ENCODE peak calls at places on chromosome 7, in eight cellular contexts. One of them, this sample, is unnamed.

GRCh38 chr7:125363873-125364272 is 434.2 kb upstream of the POT1 start:
- DNase-seq in AG09309: no peak
- DNase-seq in progenitor cell of endocrine pancreas: no peak
- DNase-seq in CD4-positive, alpha-beta T cell: no peak
- DNase-seq in mammary epithelial cell: no peak
- DNase-seq in GM23338: no peak
- DNase-seq in PC-9: no peak
- DNase-seq in cardiac fibroblast: peak
- DNase-seq in this sample: no peak

GRCh38 chr7:1109581-1110310 is 21.8 kb downstream of the GPER1 start:
- DNase-seq in AG09309: no peak
- DNase-seq in progenitor cell of endocrine pancreas: no peak
- DNase-seq in CD4-positive, alpha-beta T cell: no peak
- DNase-seq in mammary epithelial cell: no peak
- DNase-seq in GM23338: no peak
- DNase-seq in PC-9: no peak
- DNase-seq in cardiac fibroblast: no peak
- DNase-seq in this sample: no peak

GRCh38 chr7:101746311-101746710 is 71.1 kb upstream of the CUX1 start:
- DNase-seq in AG09309: no peak
- DNase-seq in progenitor cell of endocrine pancreas: no peak
- DNase-seq in CD4-positive, alpha-beta T cell: no peak
- DNase-seq in mammary epithelial cell: no peak
- DNase-seq in GM23338: no peak
- DNase-seq in PC-9: no peak
- DNase-seq in cardiac fibroblast: no peak
- DNase-seq in this sample: no peak

GRCh38 chr7:103729026-103729425 is 260.4 kb downstream of the RELN start:
- DNase-seq in AG09309: no peak
- DNase-seq in progenitor cell of endocrine pancreas: no peak
- DNase-seq in CD4-positive, alpha-beta T cell: no peak
- DNase-seq in mammary epithelial cell: no peak
- DNase-seq in GM23338: no peak
- DNase-seq in PC-9: no peak
- DNase-seq in cardiac fibroblast: no peak
- DNase-seq in this sample: no peak

GRCh38 chr7:10888861-10889260 is 84.8 kb upstream of the PHF14 start:
- DNase-seq in AG09309: no peak
- DNase-seq in progenitor cell of endocrine pancreas: no peak
- DNase-seq in CD4-positive, alpha-beta T cell: no peak
- DNase-seq in mammary epithelial cell: no peak
- DNase-seq in GM23338: no peak
- DNase-seq in PC-9: no peak
- DNase-seq in cardiac fibroblast: no peak
- DNase-seq in this sample: peak

GRCh38 chr7:70434376-70434775 is 697.6 kb upstream of the GALNT17 start:
- DNase-seq in AG09309: no peak
- DNase-seq in progenitor cell of endocrine pancreas: no peak
- DNase-seq in CD4-positive, alpha-beta T cell: no peak
- DNase-seq in mammary epithelial cell: no peak
- DNase-seq in GM23338: no peak
- DNase-seq in PC-9: no peak
- DNase-seq in cardiac fibroblast: no peak
- DNase-seq in this sample: no peak

GRCh38 chr7:105149827-105150226 is 135.8 kb downstream of the KMT2E start:
- DNase-seq in AG09309: peak
- DNase-seq in progenitor cell of endocrine pancreas: no peak
- DNase-seq in CD4-positive, alpha-beta T cell: no peak
- DNase-seq in mammary epithelial cell: peak
- DNase-seq in GM23338: no peak
- DNase-seq in PC-9: no peak
- DNase-seq in cardiac fibroblast: peak
- DNase-seq in this sample: no peak

GRCh38 chr7:106417273-106417902 is 132.6 kb upstream of the NAMPT start:
- DNase-seq in AG09309: no peak
- DNase-seq in progenitor cell of endocrine pancreas: no peak
- DNase-seq in CD4-positive, alpha-beta T cell: no peak
- DNase-seq in mammary epithelial cell: peak
- DNase-seq in GM23338: no peak
- DNase-seq in PC-9: peak
- DNase-seq in cardiac fibroblast: no peak
- DNase-seq in this sample: no peak

GRCh38 chr7:12062062-12062461 is 149.0 kb upstream of the TMEM106B start:
- DNase-seq in AG09309: no peak
- DNase-seq in progenitor cell of endocrine pancreas: no peak
- DNase-seq in CD4-positive, alpha-beta T cell: no peak
- DNase-seq in mammary epithelial cell: no peak
- DNase-seq in GM23338: peak
- DNase-seq in PC-9: no peak
- DNase-seq in cardiac fibroblast: no peak
- DNase-seq in this sample: no peak

GRCh38 chr7:13067036-13067435 is 379.6 kb downstream of the ARL4A start:
- DNase-seq in AG09309: no peak
- DNase-seq in progenitor cell of endocrine pancreas: no peak
- DNase-seq in CD4-positive, alpha-beta T cell: no peak
- DNase-seq in mammary epithelial cell: no peak
- DNase-seq in GM23338: peak
- DNase-seq in PC-9: no peak
- DNase-seq in cardiac fibroblast: no peak
- DNase-seq in this sample: no peak

GRCh38 chr7:130154501-130155317 is 50.5 kb downstream of the TMEM209 start:
- DNase-seq in AG09309: no peak
- DNase-seq in progenitor cell of endocrine pancreas: no peak
- DNase-seq in CD4-positive, alpha-beta T cell: no peak
- DNase-seq in mammary epithelial cell: no peak
- DNase-seq in GM23338: peak
- DNase-seq in PC-9: no peak
- DNase-seq in cardiac fibroblast: no peak
- DNase-seq in this sample: no peak

GRCh38 chr7:7816084-7816483 is 97.7 kb upstream of the RPA3 start:
- DNase-seq in AG09309: no peak
- DNase-seq in progenitor cell of endocrine pancreas: no peak
- DNase-seq in CD4-positive, alpha-beta T cell: no peak
- DNase-seq in mammary epithelial cell: no peak
- DNase-seq in GM23338: no peak
- DNase-seq in PC-9: no peak
- DNase-seq in cardiac fibroblast: no peak
- DNase-seq in this sample: no peak

DNA sequence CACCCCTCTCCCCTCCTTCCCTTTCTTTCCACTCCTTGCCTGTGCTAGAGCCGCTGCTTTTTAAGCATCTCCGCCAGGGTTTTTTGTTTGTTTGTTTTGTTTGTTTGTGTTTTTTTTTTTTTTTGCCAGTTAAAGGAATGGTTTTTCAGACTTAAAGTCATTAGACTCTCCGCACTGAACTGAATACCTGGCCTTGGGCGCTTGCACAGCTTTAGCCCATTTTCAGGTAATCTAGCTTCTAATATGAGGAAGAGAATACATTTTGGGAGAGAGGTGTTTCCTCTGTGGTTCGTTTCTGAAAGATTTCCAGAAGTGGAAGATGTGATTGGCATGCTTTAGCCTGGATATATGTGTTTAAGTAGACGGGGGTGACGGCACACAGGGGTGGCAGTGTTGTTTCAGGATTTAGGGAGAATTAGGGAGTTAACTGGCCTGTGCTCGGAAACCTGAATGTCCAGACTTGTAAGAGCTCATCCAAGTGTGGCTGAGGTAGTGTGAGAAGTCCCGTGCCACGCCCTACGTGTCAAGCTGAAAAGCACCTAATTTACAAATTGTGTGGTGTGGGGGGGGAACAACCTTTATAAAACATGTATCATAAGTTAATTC is 933 bp downstream of the RALA start:
- DNase-seq in AG09309: no peak
- DNase-seq in progenitor cell of endocrine pancreas: no peak
- DNase-seq in CD4-positive, alpha-beta T cell: no peak
- DNase-seq in mammary epithelial cell: peak
- DNase-seq in GM23338: no peak
- DNase-seq in PC-9: peak
- DNase-seq in cardiac fibroblast: peak
- DNase-seq in this sample: no peak
- TF ChIP-seq CTCF in AG09309: no peak
- TF ChIP-seq CTCF in progenitor cell of endocrine pancreas: no peak
- TF ChIP-seq CTCF in CD4-positive, alpha-beta T cell: no peak
- TF ChIP-seq CTCF in mammary epithelial cell: peak
- TF ChIP-seq CTCF in GM23338: peak
- TF ChIP-seq CTCF in PC-9: peak
- TF ChIP-seq CTCF in cardiac fibroblast: no peak
- TF ChIP-seq CTCF in this sample: no peak

DNA sequence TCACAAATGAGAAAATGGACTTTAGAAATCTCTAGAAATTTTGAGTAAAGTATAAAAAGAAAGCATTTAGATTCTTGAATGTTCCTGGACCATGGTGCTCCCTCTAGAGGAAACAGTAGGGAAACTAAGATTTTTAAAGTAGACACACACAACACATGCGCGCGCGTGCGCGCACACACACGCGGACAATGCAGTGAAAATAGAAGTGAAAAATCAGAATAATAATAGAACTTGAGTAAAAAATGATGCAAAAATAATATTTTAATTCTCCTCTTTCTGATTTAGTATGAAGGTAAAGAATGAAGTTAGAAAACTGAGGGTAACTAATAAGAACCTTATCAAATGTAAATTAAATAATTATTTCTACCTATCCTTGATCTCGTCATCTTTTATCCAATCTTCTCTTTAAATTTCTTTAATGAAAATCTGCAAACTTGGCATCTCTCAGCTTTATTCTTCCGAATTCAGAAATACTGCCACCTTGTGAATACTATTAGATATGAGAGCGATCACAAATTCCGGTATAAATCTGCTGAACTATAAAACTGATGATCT is 117.0 kb upstream of the AMPH start:
- DNase-seq in AG09309: no peak
- DNase-seq in progenitor cell of endocrine pancreas: no peak
- DNase-seq in CD4-positive, alpha-beta T cell: no peak
- DNase-seq in mammary epithelial cell: no peak
- DNase-seq in GM23338: peak
- DNase-seq in PC-9: no peak
- DNase-seq in cardiac fibroblast: peak
- DNase-seq in this sample: no peak
- TF ChIP-seq CTCF in AG09309: peak
- TF ChIP-seq CTCF in progenitor cell of endocrine pancreas: peak
- TF ChIP-seq CTCF in CD4-positive, alpha-beta T cell: no peak
- TF ChIP-seq CTCF in mammary epithelial cell: peak
- TF ChIP-seq CTCF in GM23338: peak
- TF ChIP-seq CTCF in PC-9: peak
- TF ChIP-seq CTCF in cardiac fibroblast: peak
- TF ChIP-seq CTCF in this sample: peak

GRCh38 chr7:151402029-151402835 is 7.6 kb downstream of the WDR86 start:
- DNase-seq in AG09309: no peak
- DNase-seq in progenitor cell of endocrine pancreas: no peak
- DNase-seq in CD4-positive, alpha-beta T cell: no peak
- DNase-seq in mammary epithelial cell: no peak
- DNase-seq in GM23338: peak
- DNase-seq in PC-9: no peak
- DNase-seq in cardiac fibroblast: no peak
- DNase-seq in this sample: no peak
- TF ChIP-seq CTCF in AG09309: no peak
- TF ChIP-seq CTCF in progenitor cell of endocrine pancreas: no peak
- TF ChIP-seq CTCF in CD4-positive, alpha-beta T cell: no peak
- TF ChIP-seq CTCF in mammary epithelial cell: no peak
- TF ChIP-seq CTCF in GM23338: no peak
- TF ChIP-seq CTCF in PC-9: no peak
- TF ChIP-seq CTCF in cardiac fibroblast: no peak
- TF ChIP-seq CTCF in this sample: no peak

DNA sequence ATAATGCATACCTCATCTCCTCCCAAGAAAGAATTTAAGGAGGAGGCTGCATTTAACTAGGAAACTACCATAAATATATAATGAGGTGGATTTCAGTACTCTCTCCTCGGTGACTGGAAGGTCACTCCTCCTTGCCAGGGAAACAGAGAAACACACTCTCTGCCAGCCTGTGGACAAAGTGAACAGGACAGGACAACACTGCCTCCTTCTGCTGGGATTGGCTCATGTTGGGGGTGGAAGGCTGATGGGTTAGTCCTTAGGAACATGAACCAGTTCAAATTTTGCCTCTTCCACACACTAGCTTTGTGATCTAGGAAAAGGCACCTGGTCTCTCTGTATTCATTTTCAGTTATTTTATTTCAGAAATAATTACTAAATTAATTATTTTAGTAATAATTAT is 50.6 kb upstream of the STEAP4 start:
- DNase-seq in AG09309: no peak
- DNase-seq in progenitor cell of endocrine pancreas: no peak
- DNase-seq in CD4-positive, alpha-beta T cell: no peak
- DNase-seq in mammary epithelial cell: peak
- DNase-seq in GM23338: peak
- DNase-seq in PC-9: peak
- DNase-seq in cardiac fibroblast: peak
- DNase-seq in this sample: no peak
- TF ChIP-seq CTCF in AG09309: no peak
- TF ChIP-seq CTCF in progenitor cell of endocrine pancreas: no peak
- TF ChIP-seq CTCF in CD4-positive, alpha-beta T cell: no peak
- TF ChIP-seq CTCF in mammary epithelial cell: peak
- TF ChIP-seq CTCF in GM23338: peak
- TF ChIP-seq CTCF in PC-9: peak
- TF ChIP-seq CTCF in cardiac fibroblast: peak
- TF ChIP-seq CTCF in this sample: no peak

This sample was measured in natural killer cell.